ENCODE peak calls at places on chromosomes 12 and 14, in ten cellular contexts. T is effector memory CD8-positive, alpha-beta T cell; L is midbrain; E is cerebellar cortex; G is central memory CD8-positive, alpha-beta T cell; K is RKO; U is SK-N-MC; X is CD8-positive, alpha-beta memory T cell; S is activated naive CD8-positive, alpha-beta T cell treated with anti-CD3 and anti-CD28 coated beads, Interleukin-2, amount 50 U/mL, for 16 hours; I is stimulated activated CD4-positive, alpha-beta T cell treated with anti-CD3 and anti-CD28 coated beads, TNF-alpha, amount 100 ng/mL, for 24 hours. C is an unnamed sample.

GRCh38 chr12:123546281-123546680 is 12.8 kb upstream of the RILPL1 start:
- DNase-seq in T (no peak), L (no peak), E (no peak), G (no peak), K (peak), U (no peak), X (no peak), S (no peak), I (no peak), C (no peak)

GRCh38 chr14:65373011-65373670 is 39.4 kb upstream of the FUT8 start:
- DNase-seq in T (no peak), L (no peak), E (no peak), G (no peak), K (no peak), U (no peak), X (no peak), S (no peak), I (no peak), C (no peak)

GRCh38 chr14:76083796-76084195 is 67.9 kb upstream of the GPATCH2L start:
- DNase-seq in T (no peak), L (no peak), E (no peak), G (no peak), K (no peak), U (no peak), X (no peak), S (no peak), I (no peak), C (no peak)

GRCh38 chr12:15001733-15002471 is 29.1 kb downstream of the PDE6H start:
- DNase-seq in T (no peak), L (peak), E (peak), G (no peak), K (no peak), U (no peak), X (no peak), S (no peak), I (no peak), C (no peak)

GRCh38 chr14:81423504-81423903 is 23.4 kb upstream of the STON2 start:
- DNase-seq in T (no peak), L (peak), E (no peak), G (no peak), K (no peak), U (no peak), X (no peak), S (no peak), I (no peak), C (no peak)

GRCh38 chr14:90649557-90650135 is 166.6 kb downstream of the TTC7B start:
- DNase-seq in T (no peak), L (no peak), E (no peak), G (no peak), K (no peak), U (no peak), X (no peak), S (no peak), I (no peak), C (no peak)

GRCh38 chr12:49043856-49044258 is 16.7 kb downstream of the KMT2D start:
- DNase-seq in T (peak), L (peak), E (peak), G (peak), K (peak), U (no peak), X (peak), S (peak), I (peak), C (peak)

GRCh38 chr12:120100630-120101029 is 15.9 kb downstream of the RAB35 start:
- DNase-seq in T (no peak), L (peak), E (peak), G (no peak), K (no peak), U (no peak), X (no peak), S (no peak), I (no peak), C (no peak)

GRCh38 chr14:104142136-104143041 is 4.0 kb downstream of the KIF26A start:
- DNase-seq in T (no peak), L (no peak), E (no peak), G (no peak), K (no peak), U (no peak), X (no peak), S (no peak), I (no peak), C (no peak)

GRCh38 chr12:30308010-30308717 is 387.5 kb downstream of the IPO8 start:
- DNase-seq in T (no peak), L (no peak), E (no peak), G (no peak), K (no peak), U (no peak), X (no peak), S (no peak), I (no peak), C (no peak)

GRCh38 chr12:75390899-75391538 is at the start of gene GLIPR1L2:
- DNase-seq in T (peak), L (peak), E (peak), G (peak), K (peak), U (no peak), X (peak), S (peak), I (peak), C (peak)

GRCh38 chr12:31790759-31791158 is 61.9 kb upstream of the AMN1 start:
- DNase-seq in T (no peak), L (no peak), E (no peak), G (no peak), K (no peak), U (no peak), X (no peak), S (no peak), I (no peak), C (no peak)

GRCh38 chr12:23043647-23044046 is 418.7 kb downstream of the ETNK1 start:
- DNase-seq in T (no peak), L (no peak), E (no peak), G (no peak), K (no peak), U (no peak), X (no peak), S (no peak), I (no peak), C (no peak)

GRCh38 chr12:120367252-120367923 is 1.6 kb downstream of the MSI1 start:
- DNase-seq in T (no peak), L (no peak), E (peak), G (no peak), K (peak), U (no peak), X (no peak), S (no peak), I (no peak), C (no peak)

GRCh38 chr12:96120359-96121100 is 73.6 kb upstream of the ELK3 start:
- DNase-seq in T (no peak), L (no peak), E (no peak), G (no peak), K (no peak), U (no peak), X (no peak), S (no peak), I (no peak), C (no peak)

GRCh38 chr12:110741795-110742717 is 635 bp downstream of the PPP1CC start:
- DNase-seq in T (no peak), L (no peak), E (peak), G (no peak), K (peak), U (no peak), X (no peak), S (no peak), I (no peak), C (no peak)

GRCh38 chr14:102924632-102925588 is 2.4 kb downstream of the AMN start:
- DNase-seq in T (no peak), L (no peak), E (no peak), G (no peak), K (no peak), U (no peak), X (no peak), S (no peak), I (no peak), C (no peak)

GRCh38 chr12:103801709-103802585 is 39.1 kb downstream of the NT5DC3 start:
- DNase-seq in T (no peak), L (no peak), E (no peak), G (no peak), K (no peak), U (no peak), X (no peak), S (no peak), I (no peak), C (no peak)

GRCh38 chr14:71629765-71630502 is 302.3 kb upstream of the RGS6 start:
- DNase-seq in T (no peak), L (no peak), E (no peak), G (no peak), K (no peak), U (no peak), X (no peak), S (no peak), I (no peak), C (no peak)

GRCh38 chr12:3252416-3252815 is 175.2 kb downstream of the TSPAN9 start:
- DNase-seq in T (no peak), L (peak), E (peak), G (no peak), K (no peak), U (no peak), X (no peak), S (no peak), I (no peak), C (no peak)

GRCh38 chr14:69943084-69943797 is 64.0 kb downstream of the SMOC1 start:
- DNase-seq in T (no peak), L (no peak), E (no peak), G (no peak), K (no peak), U (no peak), X (no peak), S (no peak), I (no peak), C (no peak)

GRCh38 chr14:95033851-95034622 is 123.3 kb downstream of the DICER1 start:
- DNase-seq in T (no peak), L (no peak), E (no peak), G (no peak), K (no peak), U (no peak), X (no peak), S (no peak), I (no peak), C (no peak)

GRCh38 chr12:53703746-53704145 is 23.5 kb downstream of the CALCOCO1 start:
- DNase-seq in T (no peak), L (no peak), E (no peak), G (no peak), K (no peak), U (no peak), X (no peak), S (no peak), I (no peak), C (no peak)

GRCh38 chr12:32230607-32230982 is 123.9 kb downstream of the BICD1 start:
- DNase-seq in T (no peak), L (no peak), E (no peak), G (no peak), K (no peak), U (no peak), X (no peak), S (no peak), I (no peak), C (no peak)

GRCh38 chr14:55026793-55027560 is at the start of the genes SOCS4 and WDHD1:
- DNase-seq in T (peak), L (peak), E (peak), G (peak), K (peak), U (no peak), X (peak), S (peak), I (peak), C (peak)

GRCh38 chr12:65603428-65604351 is 220.6 kb upstream of the HMGA2 start:
- DNase-seq in T (no peak), L (peak), E (peak), G (no peak), K (peak), U (no peak), X (no peak), S (no peak), I (no peak), C (no peak)

GRCh38 chr12:107277850-107278249 is 184.5 kb upstream of the CRY1 start:
- DNase-seq in T (no peak), L (no peak), E (no peak), G (no peak), K (peak), U (no peak), X (no peak), S (no peak), I (no peak), C (no peak)

GRCh38 chr12:128797119-128798118 is 26.3 kb downstream of the SLC15A4 start:
- DNase-seq in T (no peak), L (no peak), E (peak), G (peak), K (no peak), U (no peak), X (peak), S (no peak), I (no peak), C (no peak)

C was measured in activated T-helper 2 cell treated with anti-CD3 and anti-CD28 coated beads, Interferon-gamma antibody, Interleukin-2, Interleukin-4, amounts not matched to agents 10 μg/mL and 5 μg/mL and 100 μg/mL, durations not matched to agents 14 hours and 24 hours and 36 hours.